ENCODE peak calls at places on chromosomes 16 and 17, in five cellular contexts. R is astrocyte, P is transverse colon, S is left lung, E is neural progenitor cell. Q is an unnamed sample. For H3K36me3, the result is how much of the 10 kb centered on the place peaks cover.

GRCh38 chr17:27741361-27741861 is 58.9 kb downstream of the NOS2 start:
- DNase-seq in S (no peak), P (no peak), R (peak), E (no peak), Q (no peak)

GRCh38 chr16:1991588-1992474 is 2.1 kb downstream of the SYNGR3 start:
- DNase-seq in R (peak), P (peak), S (peak), E (peak), Q (peak)

GRCh38 chr16:56294014-56294413 is 102.7 kb downstream of the GNAO1 start:
- DNase-seq in E (no peak), P (no peak), R (no peak), S (no peak), Q (no peak)

GRCh38 chr16:983044-984030 is 1.8 kb downstream of the SOX8 start:
- DNase-seq in P (no peak), S (no peak), E (peak), R (no peak), Q (no peak)

GRCh38 chr17:73782641-73783381 is 138.6 kb upstream of the SDK2 start:
- DNase-seq in R (no peak), P (peak), S (no peak), E (peak), Q (no peak)

GRCh38 chr16:10103700-10104099 is 78.5 kb downstream of the GRIN2A start:
- DNase-seq in S (no peak), P (no peak), E (no peak), R (no peak), Q (no peak)

GRCh38 chr17:16072031-16072430 is 72.4 kb downstream of the TTC19 start:
- DNase-seq in P (no peak), R (no peak), S (no peak), E (no peak), Q (no peak)

GRCh38 chr16:1914084-1914608 is 4.1 kb downstream of the HS3ST6 start:
- DNase-seq in S (peak), P (peak), R (no peak), E (no peak), Q (no peak)

GRCh38 chr17:58531661-58532554 is 17.5 kb upstream of the MTMR4 start:
- DNase-seq in S (peak), E (peak), R (peak), P (peak), Q (peak)

GRCh38 chr16:59848314-59848713 is 1114.2 kb upstream of the GOT2 start:
- DNase-seq in P (no peak), R (peak), E (no peak), S (no peak), Q (no peak)

DNA sequence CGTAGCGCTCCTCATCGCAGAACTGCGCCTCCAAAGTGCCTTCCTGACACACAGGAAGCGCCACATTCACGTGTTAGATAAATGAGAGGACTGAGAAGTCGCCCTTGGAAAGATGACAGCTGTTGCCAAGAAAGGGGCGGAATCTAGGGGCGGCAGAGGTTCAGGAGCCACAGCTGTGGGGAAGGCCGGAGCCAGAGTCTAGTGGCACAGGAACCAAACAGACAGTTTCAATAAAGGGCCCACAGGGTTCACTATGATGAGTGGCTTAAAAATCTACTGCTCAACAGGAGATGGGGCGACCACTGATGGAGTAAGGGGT is 4.7 kb downstream of the FLCN start:
- DNase-seq in E (no peak), P (no peak), R (no peak), S (no peak), Q (no peak)
- H3K36me3 ChIP-seq in E (under half), P (under half), R (under half), S (half or more), Q (under half)

DNA sequence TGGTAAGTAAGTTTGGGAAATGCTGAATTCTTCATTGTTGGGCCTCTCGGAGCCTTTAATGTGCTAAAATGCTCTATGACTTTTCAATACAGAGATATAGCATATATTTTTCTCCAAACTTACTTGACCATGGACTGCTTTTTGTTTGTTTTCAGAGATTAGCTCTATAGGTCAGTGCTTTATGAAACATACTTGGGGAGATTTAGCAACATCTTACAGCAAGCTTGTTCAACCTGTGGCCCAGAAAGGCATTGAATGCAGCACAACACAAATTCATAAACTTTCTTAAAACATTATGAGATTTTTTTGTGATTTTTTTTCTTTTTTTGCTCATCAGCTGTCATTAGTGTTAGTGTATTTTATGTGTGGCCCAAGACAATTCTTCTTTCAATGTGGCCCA is 1.0 kb upstream of the KRTAP3-1 start:
- DNase-seq in P (no peak), E (no peak), R (no peak), S (no peak), Q (no peak)
- H3K4me3 ChIP-seq in P (no peak), E (no peak), R (no peak), S (no peak), Q (no peak)

GRCh38 chr17:38454528-38454927 is 26.3 kb downstream of the ARHGAP23 start:
- DNase-seq in R (peak), S (peak), E (no peak), P (peak), Q (no peak)

GRCh38 chr17:38453951-38454421 is 25.7 kb downstream of the ARHGAP23 start:
- DNase-seq in R (peak), P (no peak), S (no peak), E (peak), Q (no peak)

GRCh38 chr17:38457577-38458371 is 29.5 kb downstream of the ARHGAP23 start:
- DNase-seq in P (no peak), R (no peak), E (no peak), S (no peak), Q (no peak)

GRCh38 chr17:38455288-38455915 is 27.1 kb downstream of the ARHGAP23 start:
- DNase-seq in R (no peak), P (no peak), E (peak), S (no peak), Q (no peak)

DNA sequence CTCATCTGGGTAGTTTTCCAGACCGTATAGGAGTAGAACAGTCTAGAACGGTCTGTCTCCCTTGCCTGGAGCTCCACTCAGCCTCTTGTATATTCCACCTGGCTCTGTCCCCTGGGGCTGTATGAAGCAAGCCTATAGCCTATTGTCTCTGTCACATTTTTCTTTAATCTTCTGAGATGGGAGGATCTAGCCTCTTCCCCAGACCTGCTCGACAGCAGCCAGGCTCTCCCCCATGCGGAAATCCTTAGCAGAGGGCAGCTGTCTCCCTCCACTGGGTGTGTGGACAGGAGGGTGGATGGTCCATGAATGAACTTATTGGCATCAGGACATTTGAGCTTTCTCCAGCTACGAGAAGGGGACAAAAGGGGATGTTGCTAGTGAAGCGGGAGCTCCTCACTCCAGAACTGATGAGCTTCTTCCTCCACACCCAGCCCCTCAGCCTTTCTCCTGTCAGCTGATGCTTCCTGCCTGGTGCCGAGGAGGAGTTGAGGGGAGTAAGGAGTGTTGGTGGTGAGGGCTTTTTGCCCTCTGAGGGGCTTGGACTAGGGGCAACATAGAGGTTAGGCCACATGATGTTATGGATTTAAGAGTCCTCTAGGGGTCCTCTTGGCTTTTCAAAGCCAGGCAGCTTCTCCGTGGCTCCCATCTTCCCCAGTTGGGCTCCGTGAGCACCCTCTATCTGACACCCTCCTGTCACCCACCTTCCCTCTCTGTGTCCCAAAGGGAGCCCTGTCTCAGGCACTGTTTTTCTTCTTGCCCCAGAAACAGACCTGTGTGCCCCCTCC is 28.0 kb downstream of the ARHGAP23 start:
- DNase-seq in P (no peak), S (no peak), E (peak), R (no peak), Q (no peak)
- TF ChIP-seq CTCF in P (no peak), S (no peak), E (peak), R (no peak), Q (no peak)

DNA sequence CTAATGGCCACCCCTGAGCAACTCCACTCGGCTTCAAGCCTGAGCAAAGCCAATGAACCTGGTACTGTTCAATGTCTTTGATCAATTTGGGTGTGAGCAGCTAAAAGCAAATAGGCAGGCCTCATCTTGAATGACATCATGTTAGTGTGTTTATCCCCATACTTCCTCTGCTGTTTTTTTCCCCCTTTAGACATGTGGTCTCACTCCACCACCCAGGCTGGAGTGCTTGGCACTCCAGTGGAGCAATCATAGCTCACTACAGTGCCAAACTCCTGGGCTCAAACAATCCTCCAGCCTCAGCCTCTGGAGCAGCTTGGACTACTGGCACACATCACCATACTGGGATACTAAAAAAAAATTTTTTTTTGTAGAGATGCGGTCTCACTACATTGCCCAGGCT is 75.4 kb downstream of the ARHGAP17 start:
- DNase-seq in P (no peak), S (no peak), E (no peak), R (no peak), Q (no peak)
- H3K36me3 ChIP-seq in P (under half), S (half or more), E (under half), R (half or more), Q (under half)

DNA sequence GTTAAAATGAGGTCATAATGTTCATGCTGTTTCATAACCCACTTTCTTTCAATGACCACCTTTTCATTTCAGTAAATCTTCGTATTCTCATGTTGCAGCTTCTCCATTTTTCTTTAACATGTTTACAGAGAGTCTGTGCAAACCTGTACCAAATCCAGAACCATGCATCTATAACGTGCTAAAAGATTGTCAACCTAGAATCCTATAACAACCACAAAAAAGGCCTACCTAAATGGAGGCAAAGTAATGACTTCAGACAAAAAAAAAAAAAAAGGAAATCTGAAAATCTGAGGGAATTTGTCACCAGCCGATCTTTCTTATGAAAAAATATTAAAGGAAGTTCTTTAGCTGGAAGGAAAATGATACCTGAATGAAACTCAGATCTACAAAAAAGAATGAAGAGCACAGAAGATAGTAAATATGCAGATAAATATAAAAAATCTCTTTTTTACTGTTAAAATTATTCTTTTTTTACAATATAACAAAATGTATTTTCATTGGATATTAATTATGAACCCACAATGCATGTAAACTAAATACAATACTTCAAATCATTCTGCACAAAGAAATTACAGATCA is 1.4 kb upstream of the SLFN11 start:
- DNase-seq in P (no peak), R (no peak), E (no peak), S (no peak), Q (no peak)
- H3K4me3 ChIP-seq in P (peak), R (peak), E (peak), S (peak), Q (peak)

GRCh38 chr16:73840710-73841109 is 455.9 kb upstream of the PSMD7 start:
- DNase-seq in S (no peak), E (no peak), P (no peak), R (no peak), Q (no peak)

GRCh38 chr16:73847090-73847489 is 449.5 kb upstream of the PSMD7 start:
- DNase-seq in R (no peak), P (no peak), E (peak), S (no peak), Q (no peak)

GRCh38 chr16:73848993-73849392 is 447.6 kb upstream of the PSMD7 start:
- DNase-seq in S (no peak), P (peak), R (no peak), E (no peak), Q (no peak)

DNA sequence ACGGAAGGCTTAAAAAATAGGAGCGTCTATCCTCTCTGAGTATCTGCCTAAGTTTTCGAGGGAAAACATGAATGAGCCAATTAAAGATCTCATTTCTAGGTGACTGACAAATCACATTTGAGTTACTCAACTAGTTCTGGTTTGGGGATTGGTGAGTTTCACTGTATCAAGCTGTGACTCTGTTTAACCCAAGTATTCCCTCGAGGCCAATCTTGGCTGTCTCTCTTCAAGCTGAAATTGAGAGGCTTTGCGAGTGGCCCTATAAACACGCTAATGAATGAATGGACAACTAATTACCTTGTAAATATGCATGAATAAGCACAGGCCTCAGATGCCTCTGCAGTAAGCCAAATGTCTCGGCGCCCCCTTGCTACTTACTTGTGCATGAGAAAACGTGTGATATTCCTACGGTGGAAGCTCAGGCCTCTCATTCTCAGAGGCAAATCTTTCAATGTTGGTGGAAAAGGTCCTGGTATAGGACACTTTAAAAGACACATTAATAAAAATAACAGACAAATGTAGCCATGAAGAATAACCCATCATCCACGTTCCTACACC is 450.2 kb upstream of the PSMD7 start:
- DNase-seq in P (no peak), R (no peak), E (peak), S (no peak), Q (no peak)
- TF ChIP-seq CTCF in P (no peak), R (no peak), E (peak), S (no peak), Q (no peak)

DNA sequence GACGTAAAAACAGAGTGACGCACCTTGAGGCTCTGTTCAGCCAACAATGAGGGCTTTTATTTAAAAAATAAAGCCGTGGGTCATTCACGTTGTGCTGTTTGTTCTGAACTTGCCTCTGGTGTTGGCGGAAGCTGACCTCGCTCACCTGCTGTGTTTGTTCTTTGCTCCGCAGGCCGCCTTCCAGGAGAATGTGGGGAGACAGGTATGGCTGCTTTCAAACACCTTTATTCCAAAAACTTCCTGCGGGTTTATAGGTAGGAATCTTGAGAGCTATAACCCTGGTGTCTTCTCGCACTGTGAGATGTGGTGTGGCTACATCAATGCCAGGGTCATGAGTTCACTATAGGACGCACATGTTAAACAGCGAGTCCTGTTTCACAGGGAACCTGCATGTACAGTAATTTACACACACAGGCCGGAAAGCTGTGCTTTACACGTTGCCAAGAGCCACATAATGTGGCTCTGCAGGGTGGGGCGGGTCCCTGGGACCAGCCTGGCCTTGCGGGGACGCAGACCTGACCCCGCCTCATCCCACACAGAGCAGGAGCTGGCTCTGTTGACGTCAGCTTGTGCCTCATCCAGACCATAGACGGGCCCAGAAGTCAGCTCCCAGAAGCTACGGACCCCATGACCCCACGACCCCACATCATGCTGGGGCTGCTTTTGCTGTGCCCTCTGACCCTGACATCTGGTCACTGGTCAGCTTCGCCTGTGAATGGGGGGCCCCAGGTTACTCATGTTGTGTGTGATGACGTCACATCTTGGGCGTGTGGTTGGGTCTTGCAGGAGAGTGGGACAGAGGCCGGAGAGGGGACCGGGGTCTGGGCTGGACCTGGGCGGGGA is 49.9 kb upstream of the ZNF750 start:
- DNase-seq in E (no peak), R (no peak), P (peak), S (peak), Q (no peak)
- H3K36me3 ChIP-seq in E (under half), R (under half), P (under half), S (under half), Q (under half)

GRCh38 chr16:73171901-73172619 is 124.1 kb upstream of the ZFHX3 start:
- DNase-seq in R (no peak), S (no peak), P (no peak), E (no peak), Q (no peak)
- H3K4me3 ChIP-seq in R (no peak), S (no peak), P (no peak), E (no peak), Q (no peak)

DNA sequence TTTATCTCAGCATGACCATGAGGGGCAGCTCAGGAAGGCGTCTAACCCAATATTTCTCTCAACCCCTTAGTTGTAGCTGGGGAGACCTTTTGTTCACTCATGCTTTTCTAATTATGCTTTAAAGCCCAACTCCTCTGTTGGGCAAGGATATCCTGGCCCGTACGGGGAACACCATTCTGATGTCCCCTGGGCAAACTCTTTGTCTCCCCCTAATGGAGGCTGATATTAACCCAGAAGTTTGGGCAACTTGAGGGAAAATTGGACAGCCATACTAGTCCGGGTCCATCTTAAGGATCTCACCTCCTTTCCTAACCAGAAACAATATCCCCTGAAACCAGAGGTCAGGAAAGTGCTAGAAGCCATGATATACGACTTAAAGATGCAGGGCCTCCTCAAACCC is 143.7 kb upstream of the COX10 start:
- DNase-seq in E (no peak), R (no peak), P (no peak), S (no peak), Q (no peak)
- TF ChIP-seq CTCF in E (peak), R (no peak), P (no peak), S (no peak), Q (no peak)

GRCh38 chr16:69711115-69711740 is 15.1 kb downstream of the NQO1 start:
- DNase-seq in E (no peak), S (no peak), P (peak), R (peak), Q (no peak)
- H3K36me3 ChIP-seq in E (under half), S (half or more), P (under half), R (under half), Q (under half)

Q was measured in CD8-positive, alpha-beta T cell.